ENCODE peak calls at places on chromosomes 4 and X, in ten cellular contexts. E is H7; X is BE2C; S is endodermal cell; H is body of pancreas; D is CD8-positive, alpha-beta memory T cell; W is right lobe of liver; K is adrenal gland; V is CD8-positive, alpha-beta T cell; T is suprapubic skin. N is an unnamed sample.

GRCh38 chr4:78059524-78059889 is 2.4 kb downstream of the FRAS1 start:
- DNase-seq in E (peak; percentile 75), X (peak; percentile 78), S (peak; percentile 88), H (peak; percentile 69), D (no peak), W (peak; percentile 21), K (peak; percentile 30), V (no peak), T (peak; percentile 66), N (no peak)

GRCh38 chrX:106742193-106742592 is 15.7 kb downstream of the RNF128 start:
- DNase-seq in E (no peak), X (no peak), S (no peak), H (no peak), D (no peak), W (no peak), K (no peak), V (no peak), T (no peak), N (no peak)

GRCh38 chr4:138647433-138647832 is 368.1 kb upstream of the NOCT start:
- DNase-seq in E (no peak), X (no peak), S (peak; percentile 71), H (no peak), D (no peak), W (no peak), K (no peak), V (no peak), T (no peak), N (no peak)

GRCh38 chr4:169952236-169953088 is 73.7 kb downstream of the MFAP3L start:
- DNase-seq in E (no peak), X (no peak), S (no peak), H (no peak), D (no peak), W (no peak), K (no peak), V (no peak), T (no peak), N (no peak)

GRCh38 chr4:41839945-41840854 is 91.7 kb upstream of the PHOX2B start:
- DNase-seq in E (no peak), X (no peak), S (no peak), H (no peak), D (no peak), W (no peak), K (no peak), V (no peak), T (no peak), N (no peak)

GRCh38 chrX:102746134-102746584 is 25.6 kb downstream of the GPRASP3 start:
- DNase-seq in E (peak; percentile 52), X (no peak), S (peak; percentile 74), H (peak; percentile 44), D (no peak), W (peak; percentile 38), K (peak; percentile 26), V (peak; percentile 21), T (peak; percentile 65), N (no peak)

GRCh38 chrX:49199906-49200771 is at the start of gene SYP:
- DNase-seq in E (peak; percentile 96), X (peak; percentile 89), S (peak; percentile 96), H (peak; percentile 93), D (peak; percentile 87), W (peak; percentile 90), K (peak; percentile 89), V (peak; percentile 88), T (peak; percentile 92), N (no peak)

GRCh38 chr4:98754736-98755135 is 96.3 kb upstream of the TSPAN5 start:
- DNase-seq in E (no peak), X (no peak), S (no peak), H (no peak), D (no peak), W (no peak), K (no peak), V (no peak), T (no peak), N (no peak)

GRCh38 chr4:110620352-110621327 is 2.2 kb downstream of the PITX2 start:
- DNase-seq in E (peak; percentile 88), X (peak; percentile 57), S (peak; percentile 92), H (no peak), D (no peak), W (peak; percentile 45), K (no peak), V (no peak), T (no peak), N (no peak)

GRCh38 chr4:110621839-110622751 is 782 bp downstream of the PITX2 start:
- DNase-seq in E (peak; percentile 73), X (no peak), S (peak; percentile 89), H (no peak), D (no peak), W (no peak), K (no peak), V (no peak), T (no peak), N (no peak)

GRCh38 chr4:110622841-110623709 is at the start of gene PITX2:
- DNase-seq in E (peak; percentile 100), X (peak; percentile 94), S (peak; percentile 100), H (peak; percentile 66), D (no peak), W (peak; percentile 56), K (peak; percentile 65), V (no peak), T (peak; percentile 95), N (no peak)

GRCh38 chr4:110619401-110620247 is 3.3 kb downstream of the PITX2 start:
- DNase-seq in E (peak; percentile 74), X (no peak), S (peak; percentile 95), H (no peak), D (no peak), W (no peak), K (no peak), V (no peak), T (no peak), N (no peak)

GRCh38 chr4:110621328-110621812 is 1.5 kb downstream of the PITX2 start:
- DNase-seq in E (peak; percentile 62), X (no peak), S (no peak), H (no peak), D (no peak), W (no peak), K (no peak), V (no peak), T (no peak), N (no peak)
- H3K27me3 ChIP-seq in E (peaks cover 88% of the 10 kb centered on the region), X (peaks cover 100% of the 10 kb centered on the region), S (peaks cover 18% of the 10 kb centered on the region), H (peaks cover 3% of the 10 kb centered on the region), D (peaks cover 73% of the 10 kb centered on the region), W (peaks cover 14% of the 10 kb centered on the region), K (peaks cover 99% of the 10 kb centered on the region), V (peaks cover 66% of the 10 kb centered on the region), T (peaks cover 96% of the 10 kb centered on the region), N (peaks cover 4% of the 10 kb centered on the region)

GRCh38 chr4:7196731-7197130 is 4.4 kb downstream of the SORCS2 start:
- DNase-seq in E (no peak), X (no peak), S (peak; percentile 53), H (no peak), D (no peak), W (no peak), K (no peak), V (no peak), T (peak; percentile 5), N (no peak)
- H3K27me3 ChIP-seq in E (peaks cover 20% of the 10 kb centered on the region), X (peaks cover 15% of the 10 kb centered on the region), S (peaks cover 49% of the 10 kb centered on the region), H (no peaks in the 10 kb centered on the region), D (peaks cover 11% of the 10 kb centered on the region), W (no peaks in the 10 kb centered on the region), K (peaks cover 18% of the 10 kb centered on the region), V (peaks cover 10% of the 10 kb centered on the region), T (peaks cover 37% of the 10 kb centered on the region), N (no peaks in the 10 kb centered on the region)

GRCh38 chr4:9785926-9786325 is 4.5 kb downstream of the DRD5 start:
- DNase-seq in E (no peak), X (no peak), S (no peak), H (no peak), D (no peak), W (no peak), K (no peak), V (no peak), T (no peak), N (no peak)

GRCh38 chr4:9781343-9782135 is at the start of gene DRD5:
- DNase-seq in E (peak; percentile 83), X (no peak), S (peak; percentile 87), H (no peak), D (no peak), W (no peak), K (no peak), V (no peak), T (no peak), N (no peak)

DNA sequence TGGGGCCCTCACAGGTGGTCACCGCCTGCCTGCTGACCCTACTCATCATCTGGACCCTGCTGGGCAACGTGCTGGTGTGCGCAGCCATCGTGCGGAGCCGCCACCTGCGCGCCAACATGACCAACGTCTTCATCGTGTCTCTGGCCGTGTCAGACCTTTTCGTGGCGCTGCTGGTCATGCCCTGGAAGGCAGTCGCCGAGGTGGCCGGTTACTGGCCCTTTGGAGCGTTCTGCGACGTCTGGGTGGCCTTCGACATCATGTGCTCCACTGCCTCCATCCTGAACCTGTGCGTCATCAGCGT is 652 bp downstream of the DRD5 start:
- DNase-seq in E (no peak), X (no peak), S (no peak), H (no peak), D (no peak), W (no peak), K (no peak), V (no peak), T (no peak), N (no peak)
- H3K27me3 ChIP-seq in E (peaks cover 30% of the 10 kb centered on the region), X (no peaks in the 10 kb centered on the region), S (peaks cover 66% of the 10 kb centered on the region), H (no peaks in the 10 kb centered on the region), D (no peaks in the 10 kb centered on the region), W (no peaks in the 10 kb centered on the region), K (peaks cover 22% of the 10 kb centered on the region), V (no peaks in the 10 kb centered on the region), T (peaks cover 40% of the 10 kb centered on the region), N (no peaks in the 10 kb centered on the region)

DNA sequence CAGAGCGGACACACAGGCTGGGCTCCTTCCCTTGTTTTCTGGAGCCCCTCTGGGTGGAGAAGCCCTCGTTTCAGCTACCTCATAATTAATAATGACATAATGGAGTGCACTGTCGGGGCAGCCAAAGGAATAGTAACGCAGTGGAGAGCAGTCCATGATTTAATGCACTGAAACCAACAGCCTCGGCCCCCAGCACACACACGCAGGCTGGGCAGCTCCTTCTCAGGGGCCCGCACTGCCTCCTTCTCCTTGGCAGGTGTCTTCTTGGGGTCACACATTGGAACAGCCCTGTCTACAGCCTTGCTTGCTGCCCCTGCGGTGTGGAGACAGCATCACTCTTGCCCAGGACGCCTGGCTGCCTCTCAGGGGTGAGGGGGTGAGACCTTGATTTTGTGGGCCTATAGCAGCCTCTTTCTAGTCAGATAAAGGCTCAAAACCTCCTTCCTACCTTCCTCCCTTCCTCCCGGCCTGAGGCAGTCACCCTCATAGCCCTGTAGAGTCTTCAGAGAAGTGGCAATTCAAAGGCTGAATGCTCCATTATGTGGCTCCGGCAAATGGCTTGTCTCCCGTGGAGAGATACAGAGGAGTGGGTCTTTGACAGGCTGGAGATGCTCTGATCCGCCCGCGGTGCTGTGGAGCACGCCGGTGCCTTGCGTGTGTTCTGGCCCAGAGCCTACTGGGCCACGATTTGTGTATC is 89.1 kb downstream of the DCTD start:
- DNase-seq in E (peak; percentile 38), X (no peak), S (no peak), H (no peak), D (no peak), W (no peak), K (no peak), V (no peak), T (no peak), N (no peak)
- H3K27me3 ChIP-seq in E (no peaks in the 10 kb centered on the region), X (no peaks in the 10 kb centered on the region), S (no peaks in the 10 kb centered on the region), H (no peaks in the 10 kb centered on the region), D (no peaks in the 10 kb centered on the region), W (no peaks in the 10 kb centered on the region), K (peaks cover 3% of the 10 kb centered on the region), V (no peaks in the 10 kb centered on the region), T (no peaks in the 10 kb centered on the region), N (no peaks in the 10 kb centered on the region)

N was measured in vagina.